ENCODE peak calls at places on chromosomes 16 and 17, in six cellular contexts. F is adipocyte, O is HAP-1, R is ascending aorta, A is testis, H is thoracic aorta. C is an unnamed sample. For H3K4me1, the result is how much of the 10 kb centered on the place peaks cover.

GRCh38 chr16:74738134-74738541 is 36.5 kb downstream of the FA2H start:
- DNase-seq in A (no peak), H (no peak), O (no peak), R (no peak), F (peak), C (no peak)

GRCh38 chr17:63697341-63698286 is 2.3 kb downstream of the LIMD2 start:
- DNase-seq in O (peak), R (no peak), H (no peak), F (peak), A (no peak), C (peak)

GRCh38 chr17:62674363-62674739 is 46.9 kb downstream of the MRC2 start:
- DNase-seq in F (no peak), A (no peak), O (no peak), H (no peak), R (no peak), C (no peak)

GRCh38 chr17:5587431-5588032 is 3.2 kb upstream of the NLRP1 start:
- DNase-seq in F (peak), H (no peak), R (no peak), A (peak), O (peak), C (peak)

GRCh38 chr16:3642397-3643094 is 11.9 kb upstream of the DNASE1 start:
- DNase-seq in F (no peak), A (peak), H (no peak), O (no peak), R (no peak), C (no peak)

GRCh38 chr17:50631908-50632571 is 2.6 kb upstream of the ABCC3 start:
- DNase-seq in A (no peak), H (no peak), F (no peak), O (no peak), R (no peak), C (no peak)

GRCh38 chr16:53132406-53132805 is 77.6 kb downstream of the CHD9 start:
- DNase-seq in H (no peak), F (peak), A (no peak), R (no peak), O (no peak), C (no peak)

GRCh38 chr17:80695979-80696378 is 151.3 kb downstream of the RPTOR start:
- DNase-seq in O (no peak), H (no peak), R (no peak), F (peak), A (no peak), C (no peak)

GRCh38 chr17:76139801-76140660 is 1.0 kb downstream of the FOXJ1 start:
- DNase-seq in A (peak), R (no peak), F (no peak), O (no peak), H (no peak), C (peak)

GRCh38 chr17:31745964-31746650 is 112.9 kb downstream of the COPRS start:
- DNase-seq in O (no peak), F (no peak), R (no peak), H (no peak), A (no peak), C (no peak)

GRCh38 chr17:78343099-78343432 is 16.8 kb downstream of the SOCS3 start:
- DNase-seq in R (peak), O (no peak), H (peak), F (peak), A (peak), C (peak)

GRCh38 chr16:86079185-86079885 is 180.4 kb downstream of the IRF8 start:
- DNase-seq in F (no peak), O (no peak), R (no peak), A (no peak), H (no peak), C (no peak)

GRCh38 chr17:48548687-48549621 is 4.0 kb upstream of the HOXB2 start:
- DNase-seq in R (no peak), F (no peak), O (peak), H (no peak), A (no peak), C (no peak)

GRCh38 chr16:28977703-28978641 is 3.4 kb downstream of the SPNS1 start:
- DNase-seq in F (no peak), A (no peak), O (peak), R (no peak), H (no peak), C (no peak)

GRCh38 chr17:2263183-2263954 is 40.2 kb downstream of the SMG6 start:
- DNase-seq in R (no peak), O (no peak), A (no peak), H (no peak), F (no peak), C (no peak)

GRCh38 chr16:12271006-12271405 is 294.5 kb downstream of the SNX29 start:
- DNase-seq in O (peak), H (no peak), F (peak), R (no peak), A (peak), C (no peak)

GRCh38 chr16:17367932-17368331 is 102.8 kb downstream of the XYLT1 start:
- DNase-seq in O (no peak), A (peak), R (no peak), F (no peak), H (no peak), C (no peak)

GRCh38 chr16:64736887-64737286 is 385.0 kb downstream of the CDH11 start:
- DNase-seq in H (peak), R (no peak), O (no peak), A (no peak), F (no peak), C (no peak)

GRCh38 chr17:17170346-17170976 is 35.7 kb downstream of the PLD6 start:
- DNase-seq in R (no peak), A (no peak), F (peak), O (no peak), H (no peak), C (peak)

GRCh38 chr16:76123966-76124365 is 153.2 kb upstream of the CNTNAP4 start:
- DNase-seq in A (no peak), H (no peak), O (no peak), F (no peak), R (no peak), C (no peak)

GRCh38 chr17:6713130-6713917 is at the start of gene SLC13A5:
- DNase-seq in A (peak), H (no peak), O (peak), F (peak), R (no peak), C (no peak)

GRCh38 chr17:51397361-51398127 is 137.2 kb downstream of the UTP18 start:
- DNase-seq in F (no peak), A (no peak), H (no peak), R (no peak), O (no peak), C (no peak)

GRCh38 chr16:56916571-56917403 is 15.2 kb upstream of the HERPUD1 start:
- DNase-seq in O (no peak), F (no peak), A (no peak), R (no peak), H (no peak), C (no peak)

GRCh38 chr17:65531508-65532431 is 29.7 kb downstream of the AXIN2 start:
- DNase-seq in H (no peak), O (peak), F (peak), A (peak), R (no peak), C (peak)

GRCh38 chr17:8459109-8459508 is 23.4 kb downstream of the NDEL1 start:
- DNase-seq in O (no peak), A (no peak), F (no peak), R (no peak), H (no peak), C (no peak)

GRCh38 chr16:64933890-64934289 is 188.0 kb downstream of the CDH11 start:
- DNase-seq in H (no peak), A (no peak), O (no peak), R (no peak), F (peak), C (no peak)

GRCh38 chr17:43823350-43824084 is 9.4 kb downstream of the MPP3 start:
- DNase-seq in H (no peak), A (peak), F (no peak), O (no peak), R (no peak), C (peak)
- H3K4me1 ChIP-seq in H (under half), A (under half), F (under half), O (under half), R (under half), C (under half)

DNA sequence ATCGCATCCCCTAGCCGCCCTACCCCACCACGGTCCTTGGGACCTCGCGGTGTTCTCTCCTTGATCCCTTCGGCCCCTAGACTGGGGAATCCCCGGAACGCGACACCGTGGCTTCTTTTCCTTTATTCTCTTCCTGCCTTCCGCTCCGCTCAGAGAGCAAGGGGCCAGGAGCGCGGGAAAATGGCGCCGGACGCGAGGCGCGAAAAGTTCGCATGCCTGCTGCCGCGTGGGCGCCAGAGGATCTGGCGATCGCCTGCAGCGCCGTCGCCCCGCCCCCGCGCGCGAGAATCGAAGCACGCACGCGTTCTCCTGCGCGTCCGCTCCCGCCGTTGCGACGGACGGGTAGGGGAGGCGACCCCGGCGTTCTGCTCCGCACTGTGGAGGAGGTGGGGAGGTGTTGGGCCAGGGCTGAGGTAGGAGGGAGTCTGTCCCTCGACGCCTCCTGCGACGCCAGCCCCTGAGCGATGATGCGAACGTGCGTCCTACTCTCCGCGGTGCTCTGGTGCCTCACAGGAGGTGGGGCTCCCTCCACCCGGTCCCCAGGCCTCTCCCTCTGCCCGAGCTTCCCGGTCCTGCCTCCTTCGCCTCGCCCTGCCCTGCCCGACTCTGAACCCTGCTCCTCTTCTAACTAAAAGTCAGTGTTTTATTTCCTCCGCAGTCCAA is at the start of gene ZPBP2:
- DNase-seq in O (no peak), H (no peak), R (no peak), F (no peak), A (peak), C (no peak)
- H3K4me1 ChIP-seq in O (under half), H (under half), R (under half), F (under half), A (under half), C (under half)

GRCh38 chr17:40317345-40317873 is 8.4 kb downstream of the RARA start:
- DNase-seq in H (no peak), R (no peak), F (peak), A (no peak), O (peak), C (no peak)
- H3K4me1 ChIP-seq in H (half or more), R (half or more), F (half or more), A (half or more), O (under half), C (half or more)

GRCh38 chr16:55778718-55779117 is 54.2 kb downstream of the CES1 start:
- DNase-seq in H (no peak), R (no peak), A (no peak), F (no peak), O (no peak), C (no peak)
- H3K4me1 ChIP-seq in H (under half), R (under half), A (under half), F (under half), O (under half), C (under half)

GRCh38 chr17:57609878-57610270 is 135.2 kb downstream of the CCDC182 start:
- DNase-seq in R (no peak), O (no peak), A (no peak), F (no peak), H (no peak), C (no peak)
- H3K4me1 ChIP-seq in R (under half), O (under half), A (under half), F (under half), H (under half), C (under half)

DNA sequence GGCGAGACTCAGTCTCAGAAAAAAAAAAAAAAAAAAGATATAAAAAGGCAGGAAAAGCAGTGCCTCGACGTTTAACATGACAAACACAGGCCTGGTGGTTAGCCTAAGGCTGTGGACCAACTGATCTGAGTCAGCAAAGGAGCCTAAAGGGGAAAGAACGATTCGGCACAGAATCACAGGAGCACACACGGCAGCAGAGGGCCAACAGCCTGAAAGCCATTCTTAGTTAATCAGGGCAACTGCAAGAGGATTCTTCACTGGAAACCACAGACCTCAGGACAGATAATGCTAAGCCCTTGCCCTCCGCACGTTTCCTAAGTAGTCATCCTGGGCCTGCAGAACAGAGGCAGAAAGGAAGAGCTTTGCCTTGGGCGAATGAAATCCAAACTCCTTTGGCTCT is 14.7 kb downstream of the TMEM11 start:
- DNase-seq in R (no peak), H (no peak), O (peak), A (no peak), F (peak), C (no peak)
- H3K4me1 ChIP-seq in R (under half), H (under half), O (under half), A (under half), F (under half), C (under half)

GRCh38 chr17:82880620-82881019 is 40.8 kb upstream of the ZNF750 start:
- DNase-seq in O (no peak), H (no peak), F (no peak), R (no peak), A (no peak), C (no peak)
- H3K4me1 ChIP-seq in O (under half), H (under half), F (under half), R (under half), A (under half), C (under half)